ENCODE peak calls at places on chromosomes 11 and 22, in ten cellular contexts. D, N, L, B, I, W, J, P, M and C are unnamed samples.
A peak's percentile ranks its signal among the peaks of the same experiment; 100 is the strongest.

GRCh38 chr11:75320643-75321042 is 30.8 kb downstream of the ARRB1 start:
- DNase-seq in D (peak; percentile 8), N (no peak), L (no peak), B (no peak), I (no peak), W (no peak), J (no peak), P (no peak), M (no peak), C (no peak)

GRCh38 chr11:77094841-77095365 is 7.7 kb upstream of the OMP start:
- DNase-seq in D (no peak), N (no peak), L (peak; percentile 40), B (no peak), I (no peak), W (no peak), J (no peak), P (peak; percentile 39), M (no peak), C (no peak)

GRCh38 chr11:122951231-122951630 is 30.4 kb downstream of the BSX start:
- DNase-seq in D (no peak), N (no peak), L (no peak), B (no peak), I (no peak), W (no peak), J (no peak), P (no peak), M (no peak), C (no peak)

GRCh38 chr11:48049036-48049435 is 68.7 kb downstream of the PTPRJ start:
- DNase-seq in D (no peak), N (no peak), L (no peak), B (no peak), I (peak; percentile 28), W (no peak), J (no peak), P (peak; percentile 27), M (no peak), C (no peak)

GRCh38 chr11:15412054-15412453 is 297.3 kb downstream of the INSC start:
- DNase-seq in D (no peak), N (no peak), L (no peak), B (no peak), I (no peak), W (no peak), J (no peak), P (no peak), M (no peak), C (no peak)

GRCh38 chr11:6505577-6506240 is 8.6 kb downstream of the DNHD1 start:
- DNase-seq in D (peak; percentile 67), N (no peak), L (no peak), B (peak; percentile 25), I (no peak), W (peak; percentile 40), J (peak; percentile 76), P (no peak), M (peak; percentile 64), C (no peak)

GRCh38 chr11:131998020-131998419 is 627.6 kb downstream of the NTM start:
- DNase-seq in D (no peak), N (peak; percentile 20), L (peak; percentile 68), B (no peak), I (no peak), W (no peak), J (no peak), P (no peak), M (no peak), C (no peak)

GRCh38 chr11:28528217-28528616 is 420.0 kb downstream of the METTL15 start:
- DNase-seq in D (no peak), N (no peak), L (no peak), B (no peak), I (no peak), W (no peak), J (no peak), P (no peak), M (no peak), C (no peak)

GRCh38 chr11:1053121-1053901 is 16.8 kb upstream of the MUC6 start:
- DNase-seq in D (no peak), N (peak; percentile 49), L (peak; percentile 58), B (no peak), I (peak; percentile 74), W (no peak), J (no peak), P (peak; percentile 59), M (no peak), C (no peak)

GRCh38 chr11:134124660-134125451 is 56.0 kb downstream of the JAM3 start:
- DNase-seq in D (peak; percentile 67), N (no peak), L (peak; percentile 75), B (no peak), I (peak; percentile 76), W (no peak), J (peak; percentile 81), P (no peak), M (no peak), C (no peak)

GRCh38 chr22:42994917-42995562 is 19.9 kb downstream of the PACSIN2 start:
- DNase-seq in D (peak; percentile 66), N (peak; percentile 75), L (peak; percentile 88), B (peak; percentile 98), I (no peak), W (no peak), J (no peak), P (peak; percentile 71), M (peak; percentile 78), C (peak; percentile 83)

GRCh38 chr22:42992092-42992491 is 22.9 kb downstream of the PACSIN2 start:
- DNase-seq in D (no peak), N (no peak), L (peak; percentile 9), B (no peak), I (no peak), W (no peak), J (no peak), P (no peak), M (no peak), C (no peak)

GRCh38 chr22:42994276-42994916 is 20.6 kb downstream of the PACSIN2 start:
- DNase-seq in D (no peak), N (peak; percentile 32), L (peak; percentile 67), B (peak; percentile 27), I (no peak), W (no peak), J (no peak), P (peak; percentile 67), M (no peak), C (no peak)

GRCh38 chr22:42992886-42993479 is 22.0 kb downstream of the PACSIN2 start:
- DNase-seq in D (no peak), N (no peak), L (peak; percentile 64), B (no peak), I (no peak), W (no peak), J (no peak), P (peak; percentile 30), M (no peak), C (no peak)

GRCh38 chr22:42993651-42994275 is 21.2 kb downstream of the PACSIN2 start:
- DNase-seq in D (no peak), N (no peak), L (peak; percentile 63), B (peak; percentile 99), I (no peak), W (no peak), J (no peak), P (no peak), M (no peak), C (no peak)
- H3K4me3 ChIP-seq in D (no peak overlapping the region), N (peak overlapping the region; percentile 40), L (no peak overlapping the region), B (peak overlapping the region; percentile 64), I (no peak overlapping the region), W (no peak overlapping the region), J (no peak overlapping the region), P (no peak overlapping the region), M (no peak overlapping the region), C (no peak overlapping the region)

DNA sequence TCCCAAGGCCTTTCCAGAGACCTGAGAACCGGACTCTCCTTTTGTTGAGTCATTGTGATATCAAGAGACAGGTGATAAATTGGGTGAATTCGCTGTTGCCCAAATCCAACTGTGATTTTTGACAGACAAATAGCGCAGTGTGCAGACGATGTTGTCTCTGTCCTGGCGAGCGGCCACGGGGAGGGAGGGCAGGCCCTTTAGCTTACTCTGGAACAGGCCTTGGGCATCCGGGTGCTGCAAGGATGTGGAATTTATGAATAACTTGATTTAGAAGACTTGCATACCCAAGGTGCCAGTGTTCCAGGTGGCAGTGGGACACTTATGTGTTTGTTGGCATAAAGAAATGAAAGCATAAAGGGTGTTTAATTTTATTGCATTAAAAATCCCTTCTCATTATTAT is 9.2 kb downstream of the LDLRAD3 start:
- DNase-seq in D (peak; percentile 42), N (no peak), L (no peak), B (no peak), I (no peak), W (no peak), J (no peak), P (no peak), M (no peak), C (peak; percentile 66)
- H3K27ac ChIP-seq in D (peak overlapping the region; percentile 35), N (no peak overlapping the region), L (no peak overlapping the region), B (no peak overlapping the region), I (no peak overlapping the region), W (no peak overlapping the region), J (no peak overlapping the region), P (peak overlapping the region; percentile 34), M (no peak overlapping the region), C (peak overlapping the region; percentile 59)

DNA sequence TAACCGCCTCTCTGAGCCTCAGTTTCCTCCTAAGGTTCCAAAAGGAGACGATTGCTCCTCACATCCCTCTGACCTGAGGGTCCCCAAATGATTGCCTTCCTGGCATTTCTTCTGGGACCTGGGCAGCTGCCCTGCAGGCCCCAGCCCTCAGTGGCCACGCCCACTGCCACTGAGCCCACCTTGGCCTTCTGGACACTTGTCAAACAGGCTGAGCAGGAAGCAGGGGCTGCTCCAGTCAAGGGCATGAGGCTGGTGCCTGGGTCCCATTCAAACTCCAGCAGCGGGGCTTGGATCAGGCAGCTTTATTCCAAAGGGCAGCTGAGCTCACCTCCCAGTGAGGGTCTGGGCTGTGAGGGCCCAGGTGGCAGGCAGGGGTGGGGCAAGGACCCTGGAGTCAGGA is 13.6 kb downstream of the KCTD17 start:
- DNase-seq in D (no peak), N (no peak), L (no peak), B (no peak), I (no peak), W (no peak), J (no peak), P (no peak), M (no peak), C (no peak)
- TF ChIP-seq POLR2AphosphoS5 in D (no peak), N (no peak), L (no peak), B (no peak), I (no peak), W (no peak), J (no peak), P (no peak), M (no peak), C (no peak)

GRCh38 chr22:20428496-20429253 is 8.9 kb downstream of the SCARF2 start:
- DNase-seq in D (no peak), N (no peak), L (peak; percentile 60), B (no peak), I (no peak), W (no peak), J (no peak), P (peak; percentile 56), M (no peak), C (no peak)
- H3K4me3 ChIP-seq in D (no peak overlapping the region), N (peak overlapping the region; percentile 48), L (no peak overlapping the region), B (no peak overlapping the region), I (peak overlapping the region; percentile 56), W (peak overlapping the region; percentile 42), J (peak overlapping the region; percentile 49), P (peak overlapping the region; percentile 43), M (no peak overlapping the region), C (peak overlapping the region; percentile 26)

DNA sequence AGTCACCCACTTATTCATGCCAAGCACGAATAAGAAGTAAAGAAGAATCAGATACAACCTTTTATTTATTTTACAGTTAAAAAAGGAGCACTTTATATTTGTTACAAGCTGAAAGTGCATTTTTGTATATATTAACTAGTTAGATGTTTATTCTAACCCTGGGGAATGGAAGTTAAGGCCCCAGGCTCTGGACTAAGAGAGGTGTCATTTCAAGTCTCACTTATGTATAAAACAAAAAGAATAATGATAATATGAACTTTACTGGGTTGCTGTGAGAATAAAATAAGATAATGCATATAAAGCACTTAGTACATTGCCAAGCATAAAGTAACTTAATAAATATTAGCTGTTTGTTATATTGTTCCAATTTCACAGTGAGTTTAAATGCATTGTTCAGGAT is 12.1 kb upstream of the FAT3 start:
- DNase-seq in D (no peak), N (no peak), L (no peak), B (no peak), I (no peak), W (no peak), J (no peak), P (no peak), M (no peak), C (no peak)
- H3K27ac ChIP-seq in D (no peak overlapping the region), N (no peak overlapping the region), L (no peak overlapping the region), B (no peak overlapping the region), I (no peak overlapping the region), W (no peak overlapping the region), J (no peak overlapping the region), P (no peak overlapping the region), M (no peak overlapping the region), C (no peak overlapping the region)